ENCODE peak calls at places on chromosomes 4 and X, in nine cellular contexts. H, K, L, V, C, M, G, D and Q are unnamed samples. For H3K4me1, the result is how much of the 10 kb centered on the place peaks cover.

GRCh38 chr4:91422011-91422410 is 881.8 kb upstream of the GRID2 start:
- DNase-seq in M (no peak), G (no peak), K (no peak), L (no peak), D (no peak), V (no peak), C (no peak), H (no peak), Q (no peak)

GRCh38 chrX:102976793-102977495 is 39.9 kb downstream of the RAB40AL start:
- DNase-seq in C (no peak), H (no peak), K (no peak), V (no peak), L (no peak), G (peak), M (peak), D (no peak), Q (peak)

GRCh38 chrX:31297881-31298280 is 226.0 kb upstream of the FTHL17 start:
- DNase-seq in H (no peak), V (no peak), D (no peak), M (no peak), G (no peak), L (no peak), C (no peak), K (no peak), Q (no peak)

GRCh38 chrX:2316534-2316933 is 184.2 kb downstream of the DHRSX start:
- DNase-seq in G (no peak), C (no peak), D (no peak), L (no peak), V (no peak), M (no peak), K (no peak), H (no peak), Q (no peak)

GRCh38 chr4:187827631-187828030 is 167.9 kb upstream of the ZFP42 start:
- DNase-seq in V (no peak), M (no peak), D (no peak), L (no peak), C (no peak), G (no peak), K (no peak), H (no peak), Q (no peak)

GRCh38 chrX:53287493-53288138 is 6.2 kb upstream of the IQSEC2 start:
- DNase-seq in M (peak), D (peak), C (peak), L (peak), G (peak), K (no peak), H (peak), V (peak), Q (peak)

GRCh38 chr4:183260491-183261151 is 59.5 kb downstream of the CLDN22 start:
- DNase-seq in H (no peak), C (no peak), V (no peak), K (no peak), L (no peak), M (peak), G (no peak), D (no peak), Q (peak)

GRCh38 chr4:1172971-1173757 is 781 bp upstream of the SPON2 start:
- DNase-seq in K (peak), H (peak), M (no peak), C (no peak), V (no peak), D (peak), L (no peak), G (no peak), Q (peak)

GRCh38 chr4:47349323-47349722 is 114.2 kb downstream of the COMMD8 start:
- DNase-seq in C (no peak), H (no peak), D (no peak), M (peak), V (no peak), G (no peak), L (no peak), K (no peak), Q (no peak)

GRCh38 chrX:109140463-109140862 is 341.4 kb downstream of the GUCY2F start:
- DNase-seq in K (no peak), C (no peak), G (no peak), M (no peak), D (no peak), H (no peak), V (no peak), L (no peak), Q (no peak)

GRCh38 chr4:145808021-145808650 is 128.2 kb downstream of the C4orf51 start:
- DNase-seq in D (peak), K (no peak), L (no peak), H (no peak), M (peak), C (peak), V (no peak), G (peak), Q (no peak)

GRCh38 chr4:26020083-26020668 is 106.2 kb downstream of the SMIM20 start:
- DNase-seq in V (no peak), K (no peak), D (no peak), H (no peak), M (peak), C (no peak), L (peak), G (no peak), Q (no peak)

GRCh38 chr4:178970433-178971140 is 1528.3 kb upstream of the AGA start:
- DNase-seq in V (no peak), H (no peak), M (no peak), L (no peak), C (no peak), G (no peak), K (no peak), D (no peak), Q (no peak)

GRCh38 chr4:40058854-40059253 is 2.2 kb downstream of the N4BP2 start:
- DNase-seq in L (no peak), H (no peak), V (no peak), M (no peak), C (no peak), D (no peak), G (no peak), K (peak), Q (no peak)
- H3K4me3 ChIP-seq in L (no peak), H (no peak), V (no peak), M (peak), C (no peak), D (no peak), G (no peak), K (no peak), Q (no peak)

DNA sequence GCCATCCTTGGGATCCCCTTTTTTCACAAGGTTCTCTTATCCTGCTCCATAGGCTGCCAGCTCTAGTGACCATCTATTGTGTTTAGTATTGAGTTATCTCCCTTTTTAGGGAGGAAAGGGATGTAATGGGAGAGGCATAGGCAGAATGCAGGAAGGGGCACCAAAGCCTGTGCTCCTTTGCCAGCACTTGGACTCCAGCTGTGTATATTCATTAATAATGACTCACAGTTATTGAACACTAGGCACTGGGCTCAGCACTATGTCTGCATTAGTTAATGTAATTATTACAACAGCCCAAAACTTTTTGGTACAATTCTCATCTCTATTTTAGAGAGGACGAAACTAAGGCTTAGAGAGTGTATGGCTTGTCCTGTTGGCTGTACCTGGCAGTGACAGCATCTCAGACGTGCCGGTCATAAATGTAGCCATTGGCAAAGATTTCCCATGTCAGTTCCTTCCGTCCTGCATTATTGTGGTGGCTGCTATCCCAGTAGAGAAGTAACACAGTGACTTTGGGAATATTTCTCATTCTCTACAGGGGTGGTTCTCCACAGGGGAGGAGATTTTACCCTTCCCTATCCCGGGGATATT is 90.3 kb downstream of the AFF1 start:
- DNase-seq in H (no peak), G (no peak), C (no peak), V (no peak), K (no peak), D (no peak), M (no peak), L (no peak), Q (no peak)
- H3K4me1 ChIP-seq in H (half or more), G (under half), C (half or more), V (under half), K (half or more), D (under half), M (under half), L (half or more), Q (half or more)

GRCh38 chr4:81960968-81961367 is 412.8 kb downstream of the HNRNPD start:
- DNase-seq in H (no peak), L (no peak), K (no peak), M (no peak), D (no peak), C (no peak), G (no peak), V (no peak), Q (no peak)

GRCh38 chr4:81963506-81964020 is 410.2 kb downstream of the HNRNPD start:
- DNase-seq in D (no peak), K (no peak), L (no peak), M (no peak), C (no peak), G (no peak), H (no peak), V (no peak), Q (no peak)

GRCh38 chr4:81965454-81965853 is 408.3 kb downstream of the HNRNPD start:
- DNase-seq in C (no peak), H (no peak), V (no peak), K (no peak), L (no peak), G (no peak), M (no peak), D (no peak), Q (no peak)

GRCh38 chr4:81965911-81966310 is 407.9 kb downstream of the HNRNPD start:
- DNase-seq in V (no peak), D (no peak), C (no peak), L (no peak), H (no peak), M (no peak), G (no peak), K (no peak), Q (no peak)

GRCh38 chr4:81963005-81963404 is 410.8 kb downstream of the HNRNPD start:
- DNase-seq in H (no peak), M (no peak), V (no peak), D (no peak), C (no peak), G (no peak), L (no peak), K (no peak), Q (no peak)
- H3K27ac ChIP-seq in H (no peak), M (no peak), V (no peak), D (no peak), C (no peak), G (no peak), L (no peak), K (no peak), Q (no peak)

GRCh38 chr4:5888222-5888701 is 4.6 kb downstream of the CRMP1 start:
- DNase-seq in D (no peak), H (no peak), K (no peak), M (no peak), G (no peak), L (no peak), V (no peak), C (no peak), Q (peak)
- H3K4me3 ChIP-seq in D (peak), H (peak), K (peak), M (no peak), G (no peak), L (peak), V (no peak), C (peak), Q (no peak)

DNA sequence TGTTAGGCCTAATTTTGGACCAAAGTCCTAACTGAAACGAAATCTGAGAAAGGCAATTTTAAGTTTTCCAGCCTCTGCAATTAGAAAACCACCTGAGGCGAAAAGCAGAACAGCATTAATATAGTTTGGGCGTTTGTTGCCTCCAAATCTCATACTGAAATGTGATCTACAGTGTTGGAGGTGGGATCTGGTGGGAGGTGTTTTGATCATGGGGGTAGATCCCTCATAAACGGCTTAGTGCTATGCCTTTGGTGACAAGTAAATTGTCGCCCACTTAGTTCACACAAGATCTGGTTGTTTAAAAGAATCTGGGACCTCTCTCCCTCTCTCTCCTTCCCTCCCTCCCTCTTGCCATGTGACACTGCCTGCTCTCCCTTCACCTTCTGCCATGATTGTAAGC is 5.7 kb downstream of the FAM241A start:
- DNase-seq in D (no peak), H (no peak), K (no peak), G (no peak), L (no peak), V (no peak), M (no peak), C (no peak), Q (no peak)
- H3K4me1 ChIP-seq in D (under half), H (under half), K (under half), G (under half), L (under half), V (under half), M (under half), C (half or more), Q (under half)

DNA sequence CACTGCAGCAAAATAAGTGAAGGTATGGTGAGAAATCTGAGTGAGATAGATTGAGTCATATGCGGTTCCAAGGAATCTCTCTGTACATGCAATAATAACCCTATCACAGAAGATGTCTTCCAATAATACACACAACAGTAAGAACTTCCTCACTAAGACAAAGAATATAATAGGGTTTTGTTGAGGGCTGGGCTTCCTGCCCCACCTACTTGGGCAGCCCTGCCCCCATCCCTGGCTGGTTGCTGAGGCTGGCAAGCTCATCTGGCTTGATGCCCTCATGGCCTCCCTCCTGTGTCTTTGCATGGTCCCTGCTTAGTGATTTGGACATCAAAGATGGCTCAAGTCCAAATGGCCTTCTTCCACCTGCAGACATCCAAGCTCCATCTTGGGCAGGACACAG is 2.7 kb downstream of the GEMIN8 start:
- DNase-seq in H (no peak), C (peak), M (peak), G (no peak), K (peak), L (no peak), D (no peak), V (no peak), Q (peak)
- H3K27ac ChIP-seq in H (peak), C (no peak), M (peak), G (no peak), K (no peak), L (no peak), D (no peak), V (no peak), Q (peak)

GRCh38 chrX:19746919-19747671 is 140.3 kb downstream of the SH3KBP1 start:
- DNase-seq in C (no peak), M (no peak), K (no peak), L (no peak), H (no peak), D (no peak), G (no peak), V (no peak), Q (no peak)
- H3K4me3 ChIP-seq in C (no peak), M (no peak), K (no peak), L (no peak), H (no peak), D (no peak), G (no peak), V (no peak), Q (no peak)

GRCh38 chrX:129984196-129984962 is 1.9 kb downstream of the BCORL1 start:
- DNase-seq in M (no peak), G (no peak), K (peak), C (peak), V (peak), D (peak), L (peak), H (peak), Q (peak)
- H3K4me1 ChIP-seq in M (under half), G (under half), K (under half), C (under half), V (under half), D (under half), L (under half), H (under half), Q (under half)

DNA sequence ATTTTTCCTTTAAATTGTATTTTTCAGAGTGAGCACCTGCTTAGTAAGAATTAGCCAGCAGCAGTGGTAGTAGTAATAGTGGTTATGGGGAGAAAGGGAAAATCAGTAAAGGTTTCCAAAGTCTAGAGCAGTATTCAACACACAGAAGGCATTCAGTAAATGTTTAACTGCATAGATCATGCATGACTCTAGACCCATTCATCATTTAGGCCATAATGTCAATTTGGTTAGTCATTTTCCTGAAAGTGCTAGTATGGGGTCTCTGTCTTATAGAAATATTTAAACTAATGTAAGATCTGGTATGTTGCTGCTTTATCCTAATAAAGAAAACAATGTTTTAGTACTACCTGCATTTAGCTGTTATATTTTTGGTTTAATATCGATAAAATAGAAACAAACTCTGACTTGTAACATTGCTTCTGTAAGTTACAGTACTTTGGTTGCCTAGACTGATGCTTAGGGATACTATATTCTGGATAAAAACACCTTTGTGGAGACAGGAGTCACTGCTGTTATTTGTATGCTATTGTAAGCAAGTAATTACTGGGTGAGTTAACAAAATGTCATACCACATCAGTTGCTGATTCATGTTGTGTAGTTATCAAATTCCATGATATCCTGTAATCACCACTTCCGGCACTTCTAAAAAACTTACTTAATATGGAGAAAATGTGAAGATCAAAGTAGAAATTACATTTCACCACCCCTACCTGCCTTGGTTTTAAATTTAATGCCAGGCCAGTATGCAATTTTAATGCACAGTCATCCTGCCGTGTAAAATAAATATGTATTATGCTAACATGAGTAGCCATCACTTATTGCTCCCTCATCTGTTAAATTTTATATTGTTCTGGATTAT is 115.8 kb upstream of the BMPR1B start:
- DNase-seq in H (no peak), K (no peak), V (no peak), M (peak), C (no peak), L (no peak), D (no peak), G (peak), Q (no peak)
- H3K27ac ChIP-seq in H (no peak), K (no peak), V (no peak), M (peak), C (no peak), L (no peak), D (no peak), G (peak), Q (no peak)